ENCODE peak calls at places on chromosomes 4 and X, in six cellular contexts. M is thyroid gland, T is astrocyte, P is brain microvascular endothelial cell, G is prostate gland, C is left ventricle myocardium inferior. N is an unnamed sample. For H3K27me3, the result is how much of the 10 kb centered on the place peaks cover.

GRCh38 chrX:9091253-9091652 is 57.3 kb upstream of the FAM9B start:
- DNase-seq in M (no peak), T (no peak), P (no peak), G (no peak), C (no peak), N (no peak)

GRCh38 chr4:62250100-62250499 is 1050.0 kb downstream of the ADGRL3 start:
- DNase-seq in M (no peak), T (no peak), P (no peak), G (no peak), C (no peak), N (no peak)

GRCh38 chr4:78320353-78320935 is 231.1 kb upstream of the ANXA3 start:
- DNase-seq in M (no peak), T (peak), P (no peak), G (no peak), C (no peak), N (no peak)

GRCh38 chr4:114598191-114599121 is at the start of gene UGT8:
- DNase-seq in M (peak), T (peak), P (no peak), G (no peak), C (peak), N (peak)

GRCh38 chr4:162959056-162959455 is 207.6 kb downstream of the NAF1 start:
- DNase-seq in M (no peak), T (no peak), P (peak), G (no peak), C (no peak), N (no peak)

GRCh38 chr4:8919651-8920288 is 48.1 kb upstream of the HMX1 start:
- DNase-seq in M (no peak), T (no peak), P (no peak), G (peak), C (no peak), N (no peak)

GRCh38 chr4:83240379-83240875 is 44.2 kb downstream of the COQ2 start:
- DNase-seq in M (no peak), T (no peak), P (no peak), G (no peak), C (no peak), N (no peak)

GRCh38 chrX:150902434-150903109 is 4.1 kb upstream of the CD99L2 start:
- DNase-seq in M (no peak), T (no peak), P (no peak), G (no peak), C (no peak), N (no peak)

GRCh38 chr4:26803462-26803861 is 57.2 kb upstream of the STIM2 start:
- DNase-seq in M (peak), T (no peak), P (no peak), G (peak), C (no peak), N (no peak)

GRCh38 chr4:74159397-74159709 is 1.4 kb downstream of the MTHFD2L start:
- DNase-seq in M (no peak), T (no peak), P (no peak), G (no peak), C (no peak), N (no peak)

GRCh38 chrX:96615448-96615847 is 69.2 kb upstream of the DIAPH2 start:
- DNase-seq in M (no peak), T (no peak), P (no peak), G (no peak), C (no peak), N (no peak)

GRCh38 chr4:123699823-123700822 is 303.5 kb downstream of the SPRY1 start:
- DNase-seq in M (no peak), T (peak), P (peak), G (no peak), C (no peak), N (no peak)

GRCh38 chr4:24321637-24322036 is 262.7 kb downstream of the DHX15 start:
- DNase-seq in M (no peak), T (no peak), P (no peak), G (no peak), C (no peak), N (no peak)

GRCh38 chr4:39353478-39354177 is 12.5 kb downstream of the RFC1 start:
- DNase-seq in M (no peak), T (peak), P (no peak), G (no peak), C (no peak), N (no peak)
- H3K4me3 ChIP-seq in M (no peak), T (peak), P (peak), G (peak), C (peak), N (peak)

DNA sequence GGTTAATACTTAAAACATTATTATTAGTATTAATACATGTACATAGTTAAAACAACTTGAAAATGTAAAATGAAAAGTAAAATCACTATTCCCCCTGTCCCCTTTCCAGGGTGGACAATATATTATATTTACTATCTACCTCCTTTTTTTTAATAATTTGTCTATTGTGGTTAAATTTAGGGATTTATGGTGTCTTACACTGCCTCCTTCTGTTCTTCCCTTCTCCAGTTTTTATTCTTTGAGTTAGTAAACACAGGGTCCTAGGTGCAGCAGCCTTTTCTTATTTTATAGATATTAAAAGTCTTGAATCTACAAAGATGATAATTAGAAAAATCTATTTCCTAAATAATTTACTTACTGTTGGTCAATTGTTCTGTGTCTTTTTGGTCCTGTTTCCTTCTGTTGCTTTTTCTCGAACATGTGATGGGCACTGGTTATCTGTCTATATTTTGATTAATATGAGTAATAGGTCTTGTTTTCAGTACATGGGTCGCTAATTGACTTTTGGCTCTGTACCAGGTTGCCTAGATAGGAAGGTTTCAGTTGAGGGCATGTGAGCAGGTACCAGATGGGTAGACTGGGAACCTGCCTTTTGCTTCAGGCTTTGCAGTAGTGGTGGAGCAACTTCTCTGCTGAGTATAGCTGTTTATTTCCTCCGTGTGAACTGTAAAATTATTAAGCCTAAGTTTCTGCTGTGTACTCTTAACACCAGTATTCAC is 1.1 kb downstream of the NUDT9 start:
- DNase-seq in M (no peak), T (no peak), P (no peak), G (no peak), C (no peak), N (no peak)
- TF ChIP-seq CTCF in M (no peak), T (no peak), P (no peak), G (no peak), C (no peak), N (no peak)

GRCh38 chrX:108132034-108132433 is 40.5 kb downstream of the ATG4A start:
- DNase-seq in M (no peak), T (no peak), P (no peak), G (no peak), C (no peak), N (no peak)
- H3K27me3 ChIP-seq in M (under half), T (under half), P (under half), G (under half), C (under half), N (under half)

GRCh38 chr4:80184053-80184790 is 13.1 kb upstream of the PRDM8 start:
- DNase-seq in M (peak), T (peak), P (peak), G (peak), C (peak), N (peak)

GRCh38 chr4:80186666-80187065 is 10.6 kb upstream of the PRDM8 start:
- DNase-seq in M (no peak), T (no peak), P (no peak), G (no peak), C (no peak), N (no peak)

GRCh38 chr4:80187677-80188076 is 9.6 kb upstream of the PRDM8 start:
- DNase-seq in M (no peak), T (no peak), P (no peak), G (no peak), C (no peak), N (no peak)

GRCh38 chr4:80184791-80185756 is 12.2 kb upstream of the PRDM8 start:
- DNase-seq in M (no peak), T (no peak), P (no peak), G (no peak), C (no peak), N (no peak)

DNA sequence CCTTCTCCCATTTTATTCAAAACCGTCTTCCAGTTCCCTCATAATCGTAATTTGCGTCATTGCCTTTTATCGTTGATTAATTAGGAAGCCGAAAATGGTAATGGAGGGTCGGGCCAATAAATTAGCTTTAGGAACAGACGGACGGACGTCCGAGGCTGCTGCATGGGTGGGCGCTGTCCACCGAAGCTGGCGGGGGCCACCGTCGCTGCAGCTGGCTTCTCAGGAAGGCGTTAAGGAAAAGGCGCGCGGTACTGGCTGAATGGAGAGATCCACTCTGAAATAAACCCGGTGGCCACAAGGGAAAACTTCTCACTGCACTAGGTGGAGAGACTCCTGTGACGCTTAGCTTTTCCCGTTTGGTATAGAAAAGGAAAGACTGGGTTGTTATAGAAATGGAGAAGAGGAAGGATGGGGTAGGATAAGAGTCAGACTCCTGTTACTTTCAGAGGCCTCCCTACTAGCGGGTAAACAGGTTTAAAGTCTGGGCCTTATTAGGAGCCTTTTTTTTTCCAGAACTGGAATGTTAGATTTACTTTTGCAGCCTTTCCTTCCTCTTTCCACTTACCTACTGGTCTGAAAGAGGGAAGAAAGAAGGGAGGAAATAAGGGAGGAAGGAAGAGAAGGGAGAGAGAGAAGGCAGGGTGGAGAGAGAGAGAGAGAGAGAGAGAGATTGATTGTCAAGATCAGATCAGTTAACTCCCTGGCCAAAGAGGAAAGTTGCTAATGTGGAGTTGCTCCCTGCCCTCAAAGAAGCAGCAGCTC is 11.3 kb upstream of the PRDM8 start:
- DNase-seq in M (no peak), T (no peak), P (no peak), G (no peak), C (no peak), N (no peak)
- H3K4me3 ChIP-seq in M (no peak), T (peak), P (peak), G (peak), C (peak), N (peak)

DNA sequence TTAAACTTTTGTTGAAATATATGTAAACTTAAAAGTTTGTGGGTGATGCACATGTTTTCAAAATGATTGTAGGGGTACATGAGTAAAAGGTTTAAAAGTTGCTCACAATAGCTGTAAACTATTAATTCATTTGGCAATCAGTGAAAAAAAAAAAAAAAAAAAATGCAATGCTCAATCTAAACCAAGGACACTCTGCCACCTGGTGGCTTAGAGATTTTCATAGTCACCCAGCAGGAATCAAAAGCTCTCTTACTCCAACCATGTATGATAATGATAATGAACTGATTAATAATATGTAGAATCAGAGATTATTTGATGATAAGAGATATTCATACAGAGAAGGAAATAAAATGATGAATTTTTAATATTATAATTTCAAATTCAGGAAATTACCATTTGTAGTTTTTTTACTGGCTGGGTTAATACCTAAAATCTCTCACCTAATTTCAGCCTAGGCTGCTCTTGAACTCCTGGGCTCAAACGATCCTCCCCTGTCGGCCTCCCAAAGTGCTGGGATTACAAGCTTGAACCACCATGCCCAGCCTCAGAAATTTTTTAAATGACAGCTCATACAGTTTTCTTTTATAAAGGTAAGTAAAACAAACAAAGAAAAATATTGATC is 46.9 kb upstream of the SLC25A4 start:
- DNase-seq in M (peak), T (peak), P (peak), G (peak), C (no peak), N (no peak)
- TF ChIP-seq CTCF in M (peak), T (peak), P (peak), G (peak), C (peak), N (peak)

GRCh38 chr4:54092800-54093608 is 7.0 kb upstream of the GSX2 start:
- DNase-seq in M (no peak), T (no peak), P (no peak), G (no peak), C (no peak), N (no peak)
- H3K27me3 ChIP-seq in M (under half), T (half or more), P (under half), G (under half), C (half or more), N (under half)

GRCh38 chr4:133146574-133147198 is 2.4 kb upstream of the PCDH10 start:
- DNase-seq in M (peak), T (peak), P (peak), G (no peak), C (no peak), N (peak)
- H3K4me3 ChIP-seq in M (no peak), T (peak), P (peak), G (peak), C (peak), N (peak)

GRCh38 chrX:30573125-30573524 is 4.4 kb downstream of the TASL start:
- DNase-seq in M (no peak), T (no peak), P (no peak), G (no peak), C (no peak), N (no peak)

GRCh38 chrX:30572678-30573077 is 4.9 kb downstream of the TASL start:
- DNase-seq in M (no peak), T (no peak), P (no peak), G (no peak), C (no peak), N (no peak)

GRCh38 chrX:30572004-30572403 is 5.6 kb downstream of the TASL start:
- DNase-seq in M (no peak), T (no peak), P (no peak), G (no peak), C (no peak), N (no peak)

GRCh38 chrX:30570505-30570904 is 7.1 kb downstream of the TASL start:
- DNase-seq in M (no peak), T (no peak), P (peak), G (no peak), C (no peak), N (no peak)
- TF ChIP-seq CTCF in M (peak), T (peak), P (peak), G (no peak), C (peak), N (peak)